ENCODE peak calls at places on chromosomes 11 and 22, in eight cellular contexts. J, I, T, R, Z, U, D and M are unnamed samples.

GRCh38 chr11:29432719-29433325 is 584.0 kb downstream of the KCNA4 start:
- DNase-seq in R (no peak), Z (peak; percentile 41), U (no peak), T (no peak), I (no peak), J (no peak), D (peak; percentile 43), M (peak; percentile 57)

GRCh38 chr11:3090096-3090901 is 33.1 kb upstream of the CARS1 start:
- DNase-seq in I (peak; percentile 60), J (no peak), Z (no peak), T (no peak), D (no peak), U (no peak), R (no peak), M (no peak)

GRCh38 chr11:124535552-124536232 is 7.8 kb downstream of the OR8B12 start:
- DNase-seq in T (no peak), U (no peak), I (no peak), R (no peak), J (no peak), Z (no peak), D (no peak), M (no peak)

GRCh38 chr11:27545946-27546345 is 39.4 kb upstream of the LIN7C start:
- DNase-seq in I (no peak), R (no peak), T (no peak), Z (no peak), J (no peak), D (no peak), U (no peak), M (no peak)

GRCh38 chr11:45097721-45098493 is 48.5 kb upstream of the PRDM11 start:
- DNase-seq in R (peak; percentile 80), T (peak; percentile 96), I (no peak), U (peak; percentile 71), Z (peak; percentile 6), J (no peak), D (peak; percentile 62), M (peak; percentile 45)

GRCh38 chr11:76783901-76784813 is 1.0 kb downstream of the TSKU start:
- DNase-seq in R (no peak), T (peak; percentile 91), D (peak; percentile 95), U (peak; percentile 67), Z (peak; percentile 69), I (peak; percentile 80), J (no peak), M (peak; percentile 80)

GRCh38 chr11:109808569-109808968 is 284.6 kb upstream of the ZC3H12C start:
- DNase-seq in U (no peak), T (no peak), I (no peak), Z (no peak), D (peak; percentile 73), J (no peak), R (no peak), M (no peak)

GRCh38 chr11:111602865-111603632 is 800 bp downstream of the SIK2 start:
- DNase-seq in D (peak; percentile 64), U (no peak), R (peak; percentile 31), T (no peak), I (no peak), Z (no peak), J (no peak), M (no peak)

GRCh38 chr11:117221775-117222517 is 9.9 kb downstream of the PCSK7 start:
- DNase-seq in R (no peak), I (no peak), T (peak; percentile 33), Z (no peak), J (no peak), U (no peak), D (peak; percentile 54), M (no peak)

GRCh38 chr11:35598254-35599125 is 19.8 kb upstream of the FJX1 start:
- DNase-seq in R (no peak), D (no peak), I (no peak), J (no peak), Z (no peak), T (no peak), U (no peak), M (no peak)

GRCh38 chr11:70233962-70234361 is 30.9 kb downstream of the FADD start:
- DNase-seq in J (no peak), U (no peak), Z (no peak), T (no peak), D (no peak), I (no peak), R (no peak), M (no peak)

GRCh38 chr11:18368236-18368635 is 26.1 kb upstream of the LDHA start:
- DNase-seq in D (peak; percentile 89), I (no peak), Z (no peak), J (no peak), T (no peak), U (no peak), R (no peak), M (no peak)

GRCh38 chr22:25359601-25360261 is 140.3 kb downstream of the CRYBB2 start:
- DNase-seq in I (peak; percentile 58), Z (no peak), R (no peak), J (no peak), U (no peak), D (no peak), T (no peak), M (no peak)

GRCh38 chr22:43476341-43476740 is 64.5 kb downstream of the MPPED1 start:
- DNase-seq in I (no peak), U (no peak), R (no peak), Z (no peak), T (no peak), D (no peak), J (no peak), M (no peak)

GRCh38 chr11:76320929-76321328 is 60.0 kb downstream of the THAP12 start:
- DNase-seq in T (no peak), U (no peak), J (no peak), R (no peak), I (no peak), D (no peak), Z (no peak), M (no peak)

GRCh38 chr11:117287668-117288067 is 3.5 kb upstream of the BACE1-AS start:
- DNase-seq in U (no peak), Z (no peak), D (no peak), R (no peak), J (no peak), I (no peak), T (no peak), M (no peak)

GRCh38 chr11:120210651-120211521 is at the start of gene OAF:
- DNase-seq in Z (peak; percentile 73), D (peak; percentile 90), J (peak; percentile 13), I (peak; percentile 78), U (peak; percentile 66), R (peak; percentile 66), T (peak; percentile 85), M (peak; percentile 79)

GRCh38 chr11:65013130-65013691 is 749 bp upstream of the ARL2 start:
- DNase-seq in J (peak; percentile 56), Z (peak; percentile 85), D (peak; percentile 94), R (peak; percentile 89), U (peak; percentile 64), I (peak; percentile 95), T (peak; percentile 84), M (peak; percentile 82)

GRCh38 chr11:2975594-2975993 is 16.5 kb downstream of the NAP1L4 start:
- DNase-seq in R (no peak), I (no peak), U (no peak), D (peak; percentile 54), T (no peak), J (no peak), Z (no peak), M (peak; percentile 58)

GRCh38 chr11:83599066-83599465 is 312.9 kb upstream of the CCDC90B start:
- DNase-seq in D (no peak), J (no peak), I (no peak), U (no peak), R (no peak), Z (no peak), T (no peak), M (no peak)

GRCh38 chr22:24039046-24039445 is 27.9 kb downstream of the CABIN1 start:
- DNase-seq in I (no peak), D (no peak), J (no peak), U (no peak), R (no peak), T (no peak), Z (no peak), M (no peak)

GRCh38 chr11:118275184-118275583 is 11.1 kb upstream of the MPZL2 start:
- DNase-seq in Z (no peak), R (no peak), D (no peak), J (no peak), U (no peak), I (no peak), T (no peak), M (no peak)

GRCh38 chr11:29159552-29160465 is 857.0 kb downstream of the KCNA4 start:
- DNase-seq in R (no peak), J (no peak), U (peak; percentile 54), I (no peak), T (peak; percentile 50), Z (peak; percentile 53), D (peak; percentile 86), M (peak; percentile 78)

GRCh38 chr11:58561394-58562102 is 14.1 kb downstream of the LPXN start:
- DNase-seq in J (no peak), T (no peak), R (no peak), I (no peak), Z (peak; percentile 19), U (no peak), D (peak; percentile 51), M (no peak)

GRCh38 chr11:133576351-133576750 is 44.0 kb upstream of the OPCML start:
- DNase-seq in J (no peak), T (peak; percentile 21), D (no peak), Z (no peak), R (no peak), I (no peak), U (peak; percentile 61), M (no peak)

GRCh38 chr22:31089101-31090100 is 8.3 kb downstream of the SMTN start:
- DNase-seq in J (no peak), T (peak; percentile 65), Z (no peak), R (no peak), U (no peak), I (no peak), D (peak; percentile 64), M (no peak)